ENCODE peak calls at places on chromosomes 3 and 15, in seven cellular contexts. One of them, this sample, is unnamed.

GRCh38 chr3:68861521-68861920 is 70.8 kb downstream of the TAFA4 start:
- DNase-seq in EL: no peak
- DNase-seq in stimulated activated CD8-positive, alpha-beta memory T cell treated with anti-CD3 and anti-CD28 coated beads, Interleukin-7, amount 100 ng/mL, for 24 hours: no peak
- DNase-seq in Daoy: no peak
- DNase-seq in stimulated activated CD4-positive, alpha-beta T cell treated with anti-CD3 and anti-CD28 coated beads, Interleukin-15, amount 100 ng/mL, for 24 hours: no peak
- DNase-seq in GM04503: no peak
- DNase-seq in Kasumi-1: no peak
- DNase-seq in this sample: no peak

GRCh38 chr3:126208618-126209256 is 28.4 kb upstream of the ALDH1L1 start:
- DNase-seq in EL: peak; percentile 98
- DNase-seq in GM04503: peak; percentile 74
- DNase-seq in stimulated activated CD4-positive, alpha-beta T cell treated with anti-CD3 and anti-CD28 coated beads, Interleukin-15, amount 100 ng/mL, for 24 hours: no peak
- DNase-seq in Kasumi-1: peak; percentile 64
- DNase-seq in stimulated activated CD8-positive, alpha-beta memory T cell treated with anti-CD3 and anti-CD28 coated beads, Interleukin-7, amount 100 ng/mL, for 24 hours: no peak
- DNase-seq in Daoy: peak; percentile 97
- DNase-seq in this sample: peak; percentile 82

GRCh38 chr3:143090486-143090885 is 29.1 kb upstream of the CHST2 start:
- DNase-seq in GM04503: no peak
- DNase-seq in EL: no peak
- DNase-seq in Daoy: no peak
- DNase-seq in stimulated activated CD4-positive, alpha-beta T cell treated with anti-CD3 and anti-CD28 coated beads, Interleukin-15, amount 100 ng/mL, for 24 hours: no peak
- DNase-seq in stimulated activated CD8-positive, alpha-beta memory T cell treated with anti-CD3 and anti-CD28 coated beads, Interleukin-7, amount 100 ng/mL, for 24 hours: no peak
- DNase-seq in Kasumi-1: no peak
- DNase-seq in this sample: peak; percentile 52

GRCh38 chr15:74531144-74531811 is 9.7 kb upstream of the ARID3B start:
- DNase-seq in Kasumi-1: no peak
- DNase-seq in GM04503: no peak
- DNase-seq in stimulated activated CD4-positive, alpha-beta T cell treated with anti-CD3 and anti-CD28 coated beads, Interleukin-15, amount 100 ng/mL, for 24 hours: no peak
- DNase-seq in EL: peak; percentile 96
- DNase-seq in Daoy: peak; percentile 97
- DNase-seq in stimulated activated CD8-positive, alpha-beta memory T cell treated with anti-CD3 and anti-CD28 coated beads, Interleukin-7, amount 100 ng/mL, for 24 hours: no peak
- DNase-seq in this sample: no peak

GRCh38 chr15:98650871-98651481 is 2.6 kb downstream of the IGF1R start:
- DNase-seq in stimulated activated CD8-positive, alpha-beta memory T cell treated with anti-CD3 and anti-CD28 coated beads, Interleukin-7, amount 100 ng/mL, for 24 hours: no peak
- DNase-seq in Kasumi-1: no peak
- DNase-seq in stimulated activated CD4-positive, alpha-beta T cell treated with anti-CD3 and anti-CD28 coated beads, Interleukin-15, amount 100 ng/mL, for 24 hours: peak; percentile 38
- DNase-seq in EL: peak; percentile 34
- DNase-seq in Daoy: no peak
- DNase-seq in GM04503: no peak
- DNase-seq in this sample: peak; percentile 47

GRCh38 chr15:33086500-33087141 is 107.9 kb downstream of the FMN1 start:
- DNase-seq in GM04503: peak; percentile 34
- DNase-seq in EL: peak; percentile 67
- DNase-seq in Kasumi-1: peak; percentile 11
- DNase-seq in Daoy: peak; percentile 51
- DNase-seq in stimulated activated CD8-positive, alpha-beta memory T cell treated with anti-CD3 and anti-CD28 coated beads, Interleukin-7, amount 100 ng/mL, for 24 hours: no peak
- DNase-seq in stimulated activated CD4-positive, alpha-beta T cell treated with anti-CD3 and anti-CD28 coated beads, Interleukin-15, amount 100 ng/mL, for 24 hours: no peak
- DNase-seq in this sample: no peak

GRCh38 chr3:32105291-32106131 is 909 bp upstream of the GPD1L start:
- DNase-seq in stimulated activated CD8-positive, alpha-beta memory T cell treated with anti-CD3 and anti-CD28 coated beads, Interleukin-7, amount 100 ng/mL, for 24 hours: no peak
- DNase-seq in Kasumi-1: no peak
- DNase-seq in Daoy: no peak
- DNase-seq in stimulated activated CD4-positive, alpha-beta T cell treated with anti-CD3 and anti-CD28 coated beads, Interleukin-15, amount 100 ng/mL, for 24 hours: no peak
- DNase-seq in GM04503: no peak
- DNase-seq in EL: peak; percentile 5
- DNase-seq in this sample: no peak

GRCh38 chr3:50222169-50222528 is 13.9 kb upstream of the GNAI2 start:
- DNase-seq in Daoy: no peak
- DNase-seq in Kasumi-1: no peak
- DNase-seq in stimulated activated CD4-positive, alpha-beta T cell treated with anti-CD3 and anti-CD28 coated beads, Interleukin-15, amount 100 ng/mL, for 24 hours: no peak
- DNase-seq in stimulated activated CD8-positive, alpha-beta memory T cell treated with anti-CD3 and anti-CD28 coated beads, Interleukin-7, amount 100 ng/mL, for 24 hours: no peak
- DNase-seq in EL: no peak
- DNase-seq in GM04503: no peak
- DNase-seq in this sample: no peak

GRCh38 chr3:148707596-148708386 is 10.1 kb downstream of the AGTR1 start:
- DNase-seq in GM04503: no peak
- DNase-seq in Daoy: no peak
- DNase-seq in stimulated activated CD4-positive, alpha-beta T cell treated with anti-CD3 and anti-CD28 coated beads, Interleukin-15, amount 100 ng/mL, for 24 hours: no peak
- DNase-seq in Kasumi-1: peak; percentile 68
- DNase-seq in stimulated activated CD8-positive, alpha-beta memory T cell treated with anti-CD3 and anti-CD28 coated beads, Interleukin-7, amount 100 ng/mL, for 24 hours: no peak
- DNase-seq in EL: peak; percentile 37
- DNase-seq in this sample: no peak

GRCh38 chr3:125556314-125556713 is 36.3 kb upstream of the SNX4 start:
- DNase-seq in stimulated activated CD4-positive, alpha-beta T cell treated with anti-CD3 and anti-CD28 coated beads, Interleukin-15, amount 100 ng/mL, for 24 hours: no peak
- DNase-seq in GM04503: no peak
- DNase-seq in Daoy: no peak
- DNase-seq in EL: peak; percentile 57
- DNase-seq in stimulated activated CD8-positive, alpha-beta memory T cell treated with anti-CD3 and anti-CD28 coated beads, Interleukin-7, amount 100 ng/mL, for 24 hours: no peak
- DNase-seq in Kasumi-1: no peak
- DNase-seq in this sample: no peak

GRCh38 chr15:77822631-77823230 is 190.0 kb upstream of the LINGO1 start:
- DNase-seq in Daoy: no peak
- DNase-seq in Kasumi-1: no peak
- DNase-seq in stimulated activated CD8-positive, alpha-beta memory T cell treated with anti-CD3 and anti-CD28 coated beads, Interleukin-7, amount 100 ng/mL, for 24 hours: no peak
- DNase-seq in EL: no peak
- DNase-seq in stimulated activated CD4-positive, alpha-beta T cell treated with anti-CD3 and anti-CD28 coated beads, Interleukin-15, amount 100 ng/mL, for 24 hours: no peak
- DNase-seq in GM04503: no peak
- DNase-seq in this sample: no peak

GRCh38 chr3:9703736-9704342 is at the start of gene CPNE9:
- DNase-seq in Daoy: peak; percentile 5
- DNase-seq in stimulated activated CD4-positive, alpha-beta T cell treated with anti-CD3 and anti-CD28 coated beads, Interleukin-15, amount 100 ng/mL, for 24 hours: no peak
- DNase-seq in Kasumi-1: no peak
- DNase-seq in GM04503: no peak
- DNase-seq in stimulated activated CD8-positive, alpha-beta memory T cell treated with anti-CD3 and anti-CD28 coated beads, Interleukin-7, amount 100 ng/mL, for 24 hours: no peak
- DNase-seq in EL: no peak
- DNase-seq in this sample: no peak

GRCh38 chr15:89864958-89865739 is 28.6 kb downstream of the AP3S2 start:
- DNase-seq in EL: no peak
- DNase-seq in stimulated activated CD4-positive, alpha-beta T cell treated with anti-CD3 and anti-CD28 coated beads, Interleukin-15, amount 100 ng/mL, for 24 hours: no peak
- DNase-seq in Daoy: no peak
- DNase-seq in GM04503: no peak
- DNase-seq in stimulated activated CD8-positive, alpha-beta memory T cell treated with anti-CD3 and anti-CD28 coated beads, Interleukin-7, amount 100 ng/mL, for 24 hours: no peak
- DNase-seq in Kasumi-1: no peak
- DNase-seq in this sample: no peak

GRCh38 chr3:172094621-172095557 is 55.5 kb downstream of the FNDC3B start:
- DNase-seq in EL: peak; percentile 29
- DNase-seq in stimulated activated CD4-positive, alpha-beta T cell treated with anti-CD3 and anti-CD28 coated beads, Interleukin-15, amount 100 ng/mL, for 24 hours: peak; percentile 46
- DNase-seq in GM04503: no peak
- DNase-seq in Daoy: peak; percentile 25
- DNase-seq in Kasumi-1: no peak
- DNase-seq in stimulated activated CD8-positive, alpha-beta memory T cell treated with anti-CD3 and anti-CD28 coated beads, Interleukin-7, amount 100 ng/mL, for 24 hours: no peak
- DNase-seq in this sample: no peak

GRCh38 chr3:114502204-114502603 is 208.4 kb downstream of the TIGIT start:
- DNase-seq in stimulated activated CD8-positive, alpha-beta memory T cell treated with anti-CD3 and anti-CD28 coated beads, Interleukin-7, amount 100 ng/mL, for 24 hours: no peak
- DNase-seq in Kasumi-1: no peak
- DNase-seq in stimulated activated CD4-positive, alpha-beta T cell treated with anti-CD3 and anti-CD28 coated beads, Interleukin-15, amount 100 ng/mL, for 24 hours: no peak
- DNase-seq in GM04503: no peak
- DNase-seq in Daoy: no peak
- DNase-seq in EL: no peak
- DNase-seq in this sample: no peak

GRCh38 chr3:87001699-87002098 is 10.8 kb upstream of the VGLL3 start:
- DNase-seq in stimulated activated CD8-positive, alpha-beta memory T cell treated with anti-CD3 and anti-CD28 coated beads, Interleukin-7, amount 100 ng/mL, for 24 hours: no peak
- DNase-seq in Kasumi-1: no peak
- DNase-seq in GM04503: no peak
- DNase-seq in Daoy: no peak
- DNase-seq in stimulated activated CD4-positive, alpha-beta T cell treated with anti-CD3 and anti-CD28 coated beads, Interleukin-15, amount 100 ng/mL, for 24 hours: no peak
- DNase-seq in EL: no peak
- DNase-seq in this sample: no peak

GRCh38 chr15:58212909-58213526 is 74.8 kb downstream of the AQP9 start:
- DNase-seq in GM04503: no peak
- DNase-seq in EL: peak; percentile 45
- DNase-seq in Daoy: peak; percentile 29
- DNase-seq in stimulated activated CD4-positive, alpha-beta T cell treated with anti-CD3 and anti-CD28 coated beads, Interleukin-15, amount 100 ng/mL, for 24 hours: no peak
- DNase-seq in Kasumi-1: peak; percentile 71
- DNase-seq in stimulated activated CD8-positive, alpha-beta memory T cell treated with anti-CD3 and anti-CD28 coated beads, Interleukin-7, amount 100 ng/mL, for 24 hours: no peak
- DNase-seq in this sample: no peak

GRCh38 chr3:76824658-76825310 is 215.1 kb upstream of the ROBO2 start:
- DNase-seq in EL: no peak
- DNase-seq in stimulated activated CD8-positive, alpha-beta memory T cell treated with anti-CD3 and anti-CD28 coated beads, Interleukin-7, amount 100 ng/mL, for 24 hours: no peak
- DNase-seq in Kasumi-1: no peak
- DNase-seq in GM04503: no peak
- DNase-seq in Daoy: no peak
- DNase-seq in stimulated activated CD4-positive, alpha-beta T cell treated with anti-CD3 and anti-CD28 coated beads, Interleukin-15, amount 100 ng/mL, for 24 hours: no peak
- DNase-seq in this sample: no peak

GRCh38 chr3:146165370-146165769 is 4.4 kb upstream of the PLOD2 start:
- DNase-seq in Kasumi-1: no peak
- DNase-seq in stimulated activated CD4-positive, alpha-beta T cell treated with anti-CD3 and anti-CD28 coated beads, Interleukin-15, amount 100 ng/mL, for 24 hours: no peak
- DNase-seq in GM04503: no peak
- DNase-seq in stimulated activated CD8-positive, alpha-beta memory T cell treated with anti-CD3 and anti-CD28 coated beads, Interleukin-7, amount 100 ng/mL, for 24 hours: no peak
- DNase-seq in Daoy: peak; percentile 57
- DNase-seq in EL: peak; percentile 92
- DNase-seq in this sample: no peak

GRCh38 chr15:83462026-83462425 is 14.9 kb downstream of the SH3GL3 start:
- DNase-seq in stimulated activated CD4-positive, alpha-beta T cell treated with anti-CD3 and anti-CD28 coated beads, Interleukin-15, amount 100 ng/mL, for 24 hours: no peak
- DNase-seq in Kasumi-1: no peak
- DNase-seq in EL: no peak
- DNase-seq in Daoy: no peak
- DNase-seq in stimulated activated CD8-positive, alpha-beta memory T cell treated with anti-CD3 and anti-CD28 coated beads, Interleukin-7, amount 100 ng/mL, for 24 hours: no peak
- DNase-seq in GM04503: no peak
- DNase-seq in this sample: no peak

GRCh38 chr15:43915820-43916660 is 89.2 kb downstream of the WDR76 start:
- DNase-seq in stimulated activated CD8-positive, alpha-beta memory T cell treated with anti-CD3 and anti-CD28 coated beads, Interleukin-7, amount 100 ng/mL, for 24 hours: no peak
- DNase-seq in stimulated activated CD4-positive, alpha-beta T cell treated with anti-CD3 and anti-CD28 coated beads, Interleukin-15, amount 100 ng/mL, for 24 hours: no peak
- DNase-seq in EL: no peak
- DNase-seq in GM04503: no peak
- DNase-seq in Kasumi-1: no peak
- DNase-seq in Daoy: no peak
- DNase-seq in this sample: no peak

GRCh38 chr3:112128843-112129727 is 4.0 kb downstream of the GCSAM start:
- DNase-seq in stimulated activated CD4-positive, alpha-beta T cell treated with anti-CD3 and anti-CD28 coated beads, Interleukin-15, amount 100 ng/mL, for 24 hours: peak; percentile 47
- DNase-seq in GM04503: no peak
- DNase-seq in Kasumi-1: no peak
- DNase-seq in EL: peak; percentile 80
- DNase-seq in Daoy: no peak
- DNase-seq in stimulated activated CD8-positive, alpha-beta memory T cell treated with anti-CD3 and anti-CD28 coated beads, Interleukin-7, amount 100 ng/mL, for 24 hours: no peak
- DNase-seq in this sample: no peak

GRCh38 chr3:103082501-103082900 is 647.7 kb downstream of the ZPLD1 start:
- DNase-seq in stimulated activated CD8-positive, alpha-beta memory T cell treated with anti-CD3 and anti-CD28 coated beads, Interleukin-7, amount 100 ng/mL, for 24 hours: no peak
- DNase-seq in EL: no peak
- DNase-seq in Daoy: no peak
- DNase-seq in GM04503: no peak
- DNase-seq in Kasumi-1: no peak
- DNase-seq in stimulated activated CD4-positive, alpha-beta T cell treated with anti-CD3 and anti-CD28 coated beads, Interleukin-15, amount 100 ng/mL, for 24 hours: no peak
- DNase-seq in this sample: no peak

GRCh38 chr3:156680243-156680930 is 6.0 kb downstream of the TIPARP start:
- DNase-seq in Daoy: no peak
- DNase-seq in stimulated activated CD4-positive, alpha-beta T cell treated with anti-CD3 and anti-CD28 coated beads, Interleukin-15, amount 100 ng/mL, for 24 hours: no peak
- DNase-seq in EL: no peak
- DNase-seq in stimulated activated CD8-positive, alpha-beta memory T cell treated with anti-CD3 and anti-CD28 coated beads, Interleukin-7, amount 100 ng/mL, for 24 hours: no peak
- DNase-seq in Kasumi-1: no peak
- DNase-seq in GM04503: no peak
- DNase-seq in this sample: no peak

GRCh38 chr3:38039101-38039898 is at the start of gene DLEC1:
- DNase-seq in Kasumi-1: peak; percentile 4
- DNase-seq in GM04503: no peak
- DNase-seq in stimulated activated CD8-positive, alpha-beta memory T cell treated with anti-CD3 and anti-CD28 coated beads, Interleukin-7, amount 100 ng/mL, for 24 hours: peak; percentile 56
- DNase-seq in stimulated activated CD4-positive, alpha-beta T cell treated with anti-CD3 and anti-CD28 coated beads, Interleukin-15, amount 100 ng/mL, for 24 hours: peak; percentile 86
- DNase-seq in Daoy: no peak
- DNase-seq in EL: peak; percentile 76
- DNase-seq in this sample: peak; percentile 79

GRCh38 chr3:128360243-128360642 is 106.4 kb downstream of the DNAJB8 start:
- DNase-seq in GM04503: no peak
- DNase-seq in stimulated activated CD4-positive, alpha-beta T cell treated with anti-CD3 and anti-CD28 coated beads, Interleukin-15, amount 100 ng/mL, for 24 hours: no peak
- DNase-seq in Daoy: no peak
- DNase-seq in stimulated activated CD8-positive, alpha-beta memory T cell treated with anti-CD3 and anti-CD28 coated beads, Interleukin-7, amount 100 ng/mL, for 24 hours: no peak
- DNase-seq in EL: peak; percentile 35
- DNase-seq in Kasumi-1: no peak
- DNase-seq in this sample: no peak

GRCh38 chr3:38007754-38008090 is 17.1 kb downstream of the VILL start:
- DNase-seq in Kasumi-1: no peak
- DNase-seq in stimulated activated CD8-positive, alpha-beta memory T cell treated with anti-CD3 and anti-CD28 coated beads, Interleukin-7, amount 100 ng/mL, for 24 hours: no peak
- DNase-seq in GM04503: no peak
- DNase-seq in EL: no peak
- DNase-seq in stimulated activated CD4-positive, alpha-beta T cell treated with anti-CD3 and anti-CD28 coated beads, Interleukin-15, amount 100 ng/mL, for 24 hours: no peak
- DNase-seq in Daoy: no peak
- DNase-seq in this sample: no peak

GRCh38 chr15:77024273-77025065 is 29.5 kb downstream of the PSTPIP1 start:
- DNase-seq in Daoy: peak; percentile 58
- DNase-seq in stimulated activated CD8-positive, alpha-beta memory T cell treated with anti-CD3 and anti-CD28 coated beads, Interleukin-7, amount 100 ng/mL, for 24 hours: peak; percentile 47
- DNase-seq in stimulated activated CD4-positive, alpha-beta T cell treated with anti-CD3 and anti-CD28 coated beads, Interleukin-15, amount 100 ng/mL, for 24 hours: peak; percentile 77
- DNase-seq in GM04503: no peak
- DNase-seq in EL: peak; percentile 49
- DNase-seq in Kasumi-1: peak; percentile 31
- DNase-seq in this sample: peak; percentile 85

GRCh38 chr3:183931881-183932280 is 47.2 kb upstream of the PARL start:
- DNase-seq in GM04503: no peak
- DNase-seq in stimulated activated CD4-positive, alpha-beta T cell treated with anti-CD3 and anti-CD28 coated beads, Interleukin-15, amount 100 ng/mL, for 24 hours: no peak
- DNase-seq in Kasumi-1: no peak
- DNase-seq in EL: no peak
- DNase-seq in Daoy: no peak
- DNase-seq in stimulated activated CD8-positive, alpha-beta memory T cell treated with anti-CD3 and anti-CD28 coated beads, Interleukin-7, amount 100 ng/mL, for 24 hours: no peak
- DNase-seq in this sample: no peak

GRCh38 chr3:43537206-43537605 is 84.6 kb downstream of the ANO10 start:
- DNase-seq in Daoy: no peak
- DNase-seq in stimulated activated CD8-positive, alpha-beta memory T cell treated with anti-CD3 and anti-CD28 coated beads, Interleukin-7, amount 100 ng/mL, for 24 hours: no peak
- DNase-seq in stimulated activated CD4-positive, alpha-beta T cell treated with anti-CD3 and anti-CD28 coated beads, Interleukin-15, amount 100 ng/mL, for 24 hours: no peak
- DNase-seq in GM04503: no peak
- DNase-seq in Kasumi-1: no peak
- DNase-seq in EL: no peak
- DNase-seq in this sample: no peak

GRCh38 chr3:43207628-43208085 is 78.7 kb upstream of the SNRK start:
- DNase-seq in EL: peak; percentile 71
- DNase-seq in stimulated activated CD8-positive, alpha-beta memory T cell treated with anti-CD3 and anti-CD28 coated beads, Interleukin-7, amount 100 ng/mL, for 24 hours: no peak
- DNase-seq in GM04503: no peak
- DNase-seq in stimulated activated CD4-positive, alpha-beta T cell treated with anti-CD3 and anti-CD28 coated beads, Interleukin-15, amount 100 ng/mL, for 24 hours: no peak
- DNase-seq in Kasumi-1: no peak
- DNase-seq in Daoy: no peak
- DNase-seq in this sample: no peak

GRCh38 chr3:69294014-69294771 is 91.7 kb downstream of the FRMD4B start:
- DNase-seq in Kasumi-1: no peak
- DNase-seq in stimulated activated CD4-positive, alpha-beta T cell treated with anti-CD3 and anti-CD28 coated beads, Interleukin-15, amount 100 ng/mL, for 24 hours: no peak
- DNase-seq in EL: peak; percentile 33
- DNase-seq in Daoy: peak; percentile 14
- DNase-seq in GM04503: peak; percentile 37
- DNase-seq in stimulated activated CD8-positive, alpha-beta memory T cell treated with anti-CD3 and anti-CD28 coated beads, Interleukin-7, amount 100 ng/mL, for 24 hours: no peak
- DNase-seq in this sample: no peak

GRCh38 chr15:22902981-22903380 is 64.5 kb downstream of the NIPA2 start:
- DNase-seq in stimulated activated CD8-positive, alpha-beta memory T cell treated with anti-CD3 and anti-CD28 coated beads, Interleukin-7, amount 100 ng/mL, for 24 hours: no peak
- DNase-seq in Daoy: no peak
- DNase-seq in Kasumi-1: no peak
- DNase-seq in EL: no peak
- DNase-seq in stimulated activated CD4-positive, alpha-beta T cell treated with anti-CD3 and anti-CD28 coated beads, Interleukin-15, amount 100 ng/mL, for 24 hours: no peak
- DNase-seq in GM04503: no peak
- DNase-seq in this sample: no peak